ENCODE peak calls at places on chromosomes 13 and 19, in four cellular contexts. A is bronchial epithelial cell, W is choroid plexus epithelial cell, P is fibroblast of lung. C is an unnamed sample.

GRCh38 chr19:3046621-3047306 is 15.5 kb downstream of the TLE5 start:
- DNase-seq in A (no peak), W (no peak), P (peak), C (no peak)

GRCh38 chr13:106350208-106350607 is 185.3 kb downstream of the EFNB2 start:
- DNase-seq in A (no peak), W (no peak), P (no peak), C (no peak)

GRCh38 chr19:3275583-3276340 is 51.3 kb downstream of the CELF5 start:
- DNase-seq in A (peak), W (peak), P (peak), C (peak)

GRCh38 chr13:29170451-29171082 is 350.4 kb downstream of the MTUS2 start:
- DNase-seq in A (no peak), W (no peak), P (peak), C (no peak)

GRCh38 chr13:46995874-46996273 is 99.0 kb upstream of the HTR2A start:
- DNase-seq in A (no peak), W (no peak), P (no peak), C (no peak)

GRCh38 chr13:26484196-26484595 is 73.3 kb upstream of the WASF3 start:
- DNase-seq in A (no peak), W (no peak), P (no peak), C (no peak)

GRCh38 chr19:12052057-12052570 is 647 bp downstream of the ZNF878 start:
- DNase-seq in A (peak), W (no peak), P (no peak), C (peak)

GRCh38 chr13:48579167-48579918 is 46.5 kb upstream of the RCBTB2 start:
- DNase-seq in A (peak), W (no peak), P (no peak), C (no peak)

GRCh38 chr13:67299072-67299635 is 69.0 kb upstream of the PCDH9 start:
- DNase-seq in A (peak), W (peak), P (peak), C (peak)

GRCh38 chr19:42471554-42472249 is 29.0 kb upstream of the CXCL17 start:
- DNase-seq in A (peak), W (no peak), P (no peak), C (peak)

GRCh38 chr19:57566396-57567256 is 7.0 kb upstream of the ZNF550 start:
- DNase-seq in A (peak), W (peak), P (peak), C (peak)

GRCh38 chr13:42007844-42008243 is 40.6 kb upstream of the DGKH start:
- DNase-seq in A (peak), W (peak), P (peak), C (peak)

GRCh38 chr13:101763191-101763590 is 310.7 kb downstream of the ITGBL1 start:
- DNase-seq in A (no peak), W (peak), P (no peak), C (no peak)

GRCh38 chr13:48235814-48236135 is 2.8 kb downstream of the ITM2B start:
- DNase-seq in A (no peak), W (no peak), P (no peak), C (no peak)

GRCh38 chr19:919157-920050 is 2.3 kb downstream of the KISS1R start:
- DNase-seq in A (peak), W (no peak), P (no peak), C (no peak)

GRCh38 chr19:10120538-10121198 is 969 bp upstream of the EIF3G start:
- DNase-seq in A (peak), W (peak), P (peak), C (peak)

GRCh38 chr19:17797397-17798201 is 2.7 kb downstream of the B3GNT3 start:
- DNase-seq in A (peak), W (no peak), P (no peak), C (no peak)

GRCh38 chr13:101572456-101572855 is 120.0 kb downstream of the ITGBL1 start:
- DNase-seq in A (no peak), W (no peak), P (no peak), C (peak)

GRCh38 chr19:38744298-38744681 is at the start of gene CAPN12:
- DNase-seq in A (no peak), W (no peak), P (no peak), C (no peak)

GRCh38 chr13:83881031-83881727 is 1.1 kb downstream of the SLITRK1 start:
- DNase-seq in A (no peak), W (no peak), P (no peak), C (no peak)

GRCh38 chr13:43132228-43132627 is 108.8 kb downstream of the DNAJC15 start:
- DNase-seq in A (peak), W (peak), P (peak), C (peak)

GRCh38 chr19:45667620-45668341 is at the start of gene GIPR:
- DNase-seq in A (peak), W (no peak), P (no peak), C (peak)

GRCh38 chr19:15184776-15185175 is 16.0 kb downstream of the NOTCH3 start:
- DNase-seq in A (no peak), W (no peak), P (no peak), C (no peak)

GRCh38 chr19:18434411-18435184 is 3.3 kb downstream of the ISYNA1 start:
- DNase-seq in A (no peak), W (no peak), P (no peak), C (no peak)

GRCh38 chr19:16862826-16863405 is 25.9 kb upstream of the F2RL3 start:
- DNase-seq in A (no peak), W (no peak), P (no peak), C (no peak)

GRCh38 chr13:26482451-26483197 is 74.9 kb upstream of the WASF3 start:
- DNase-seq in A (peak), W (peak), P (peak), C (peak)

GRCh38 chr19:45303269-45304060 is 19.2 kb downstream of the CKM start:
- DNase-seq in A (no peak), W (no peak), P (no peak), C (no peak)

DNA sequence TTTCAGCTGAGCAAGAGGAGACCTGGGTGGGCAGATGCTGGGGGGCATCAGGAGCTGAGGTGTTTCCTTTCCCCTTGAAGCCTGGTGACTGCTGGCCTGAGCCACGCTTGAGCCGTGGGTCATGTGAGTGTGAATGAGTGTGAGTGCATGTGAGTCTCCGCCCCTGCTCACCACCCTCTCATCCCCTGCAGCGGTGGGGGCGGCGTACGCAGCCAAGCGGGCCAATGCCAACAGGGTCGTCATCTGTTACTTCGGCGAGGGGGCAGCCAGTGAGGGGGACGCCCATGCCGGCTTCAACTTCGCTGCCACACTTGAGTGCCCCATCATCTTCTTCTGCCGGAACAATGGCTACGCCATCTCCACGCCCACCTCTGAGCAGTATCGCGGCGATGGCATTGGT is 5.2 kb downstream of the B3GNT8 start:
- DNase-seq in A (no peak), W (no peak), P (no peak), C (no peak)
- TF ChIP-seq CTCF in A (no peak), W (no peak), P (no peak), C (no peak)

DNA sequence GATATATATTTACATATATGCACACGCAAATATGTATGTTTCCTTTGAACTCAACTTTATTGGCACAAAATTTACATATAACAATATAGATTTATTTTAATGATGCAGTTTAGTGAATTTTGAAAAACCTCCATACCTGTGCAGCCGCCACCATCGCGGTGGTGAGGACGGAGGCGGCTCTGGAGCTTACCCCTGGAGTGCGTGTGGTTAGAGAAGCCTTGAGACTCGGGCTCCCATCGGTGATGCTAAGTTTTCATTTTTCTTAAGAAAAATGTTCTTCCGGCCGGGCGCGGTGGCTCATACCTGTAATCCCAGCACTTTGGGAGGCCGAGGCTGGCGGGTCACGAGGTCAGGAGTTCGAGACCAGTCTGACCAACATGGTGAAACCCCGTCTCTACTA is 31.8 kb downstream of the GJA3 start:
- DNase-seq in A (no peak), W (no peak), P (no peak), C (no peak)
- H3K4me3 ChIP-seq in A (no peak), W (no peak), P (no peak), C (no peak)

DNA sequence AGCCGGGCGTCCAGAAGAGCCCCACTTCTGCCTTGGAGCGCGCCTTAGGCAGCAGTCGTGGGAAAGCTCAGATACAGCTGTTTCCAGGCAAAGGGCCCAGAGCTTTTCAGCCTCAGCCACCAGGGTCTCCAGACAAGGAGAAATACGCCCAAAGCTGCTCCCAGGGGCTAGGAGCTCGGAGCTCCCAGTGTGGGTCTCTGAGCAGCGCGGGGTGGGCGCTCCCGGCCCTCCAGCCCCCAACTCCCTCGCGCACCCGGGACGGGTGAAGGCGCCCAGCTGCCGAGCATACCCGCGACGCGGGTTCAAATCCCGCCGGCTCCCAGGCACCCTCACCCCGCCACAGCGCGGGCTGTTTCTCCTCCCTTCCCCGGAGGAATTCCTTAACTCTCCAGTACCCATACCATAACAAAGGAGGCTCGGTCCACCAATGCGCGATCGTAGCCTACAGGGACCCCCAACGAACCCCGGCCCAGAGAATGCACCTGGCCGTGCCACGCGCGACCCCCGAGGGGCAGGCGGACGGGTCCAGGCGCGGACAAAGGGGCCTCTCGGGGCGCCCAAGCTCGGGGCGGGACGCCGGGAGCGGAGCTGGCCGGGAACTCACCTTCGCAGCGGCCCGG is 507 bp downstream of the COL4A1 start:
- DNase-seq in A (no peak), W (peak), P (peak), C (peak)
- TF ChIP-seq CTCF in A (no peak), W (peak), P (no peak), C (no peak)

GRCh38 chr13:113110852-113111315 is 5.3 kb downstream of the F7 start:
- DNase-seq in A (no peak), W (no peak), P (no peak), C (no peak)
- H3K4me3 ChIP-seq in A (no peak), W (no peak), P (peak), C (no peak)

GRCh38 chr13:78802912-78803311 is 144.0 kb upstream of the OBI1 start:
- DNase-seq in A (no peak), W (no peak), P (no peak), C (no peak)

DNA sequence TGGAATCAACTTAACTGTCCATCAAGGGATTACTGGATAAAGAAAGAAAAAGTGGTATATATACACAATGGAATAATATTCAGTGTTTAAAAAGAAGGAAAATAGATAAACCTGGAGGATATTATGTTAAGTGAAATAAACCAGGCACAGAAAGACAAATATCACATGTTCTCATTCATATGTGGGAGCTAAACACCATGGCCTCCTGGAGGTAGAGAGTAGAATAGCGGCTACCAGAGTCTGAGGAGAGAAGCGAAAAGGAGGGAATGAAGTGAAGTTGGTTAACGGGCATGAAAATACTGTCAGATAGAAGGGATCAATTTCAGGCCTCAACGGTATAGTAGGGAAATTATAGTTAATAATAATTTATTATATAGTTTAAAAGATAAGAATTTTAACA is 147.5 kb upstream of the OBI1 start:
- DNase-seq in A (no peak), W (no peak), P (no peak), C (no peak)
- TF ChIP-seq CTCF in A (no peak), W (peak), P (no peak), C (peak)

DNA sequence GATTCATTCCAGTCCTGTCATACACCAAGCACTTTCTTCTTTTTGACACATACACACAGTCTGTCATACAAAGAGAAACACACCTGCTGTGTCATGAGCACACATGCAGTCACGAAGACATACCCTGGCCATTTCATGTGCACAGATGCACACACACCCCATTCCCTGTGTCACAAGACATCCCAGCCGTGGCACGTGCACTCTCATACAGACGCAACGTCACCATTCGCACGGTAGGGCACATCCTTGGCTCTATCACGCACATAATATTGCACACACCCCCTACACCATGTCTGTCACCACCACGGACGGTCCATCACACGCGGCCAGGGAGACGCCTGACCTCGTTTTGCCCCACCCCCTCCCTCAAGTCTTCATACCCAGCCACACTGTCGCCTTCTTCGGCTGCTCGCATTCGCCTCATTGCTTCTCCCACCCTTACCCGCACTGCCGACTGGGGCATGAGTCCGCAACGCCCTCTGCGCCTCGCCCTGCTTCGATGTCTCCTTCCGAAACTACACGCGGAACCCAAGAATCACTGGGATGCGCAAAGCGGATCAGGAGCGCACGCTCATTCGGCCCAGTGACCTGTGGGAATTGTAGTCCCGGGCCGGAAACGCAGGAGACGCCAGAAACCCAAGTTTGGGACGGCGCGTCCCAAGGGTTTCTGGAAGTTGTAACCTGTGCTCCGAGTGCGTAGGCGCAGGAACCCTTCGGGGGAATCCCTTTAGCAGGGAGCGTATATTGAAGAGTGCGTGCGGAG is 6.8 kb upstream of the ZNF283 start:
- DNase-seq in A (no peak), W (peak), P (peak), C (peak)
- H3K4me3 ChIP-seq in A (peak), W (peak), P (peak), C (peak)

C was measured in fibroblast of mammary gland.